ENCODE peak calls at places on chromosome 20, in nine cellular contexts. M is B cell; Y is RWPE1; D is psoas muscle; H is A549; O is BJ; L is CD4-positive, alpha-beta T cell; B is choroid plexus epithelial cell; J is GM12865. S is an unnamed sample.

GRCh38 chr20:47700327-47700726 is 85.0 kb downstream of the SULF2 start:
- DNase-seq in M (no peak), Y (no peak), D (no peak), H (no peak), O (no peak), L (no peak), B (no peak), J (no peak), S (no peak)

GRCh38 chr20:53224851-53225250 is 252.7 kb downstream of the TSHZ2 start:
- DNase-seq in M (no peak), Y (no peak), D (no peak), H (no peak), O (peak), L (no peak), B (peak), J (no peak), S (no peak)

GRCh38 chr20:4136078-4136966 is 121.0 kb upstream of the RNF24 start:
- DNase-seq in M (no peak), Y (no peak), D (no peak), H (peak), O (no peak), L (no peak), B (peak), J (no peak), S (no peak)

GRCh38 chr20:43959079-43959919 is 44.6 kb downstream of the TOX2 start:
- DNase-seq in M (no peak), Y (no peak), D (no peak), H (no peak), O (no peak), L (peak), B (no peak), J (peak), S (no peak)

GRCh38 chr20:5191829-5192569 is 65.2 kb downstream of the CDS2 start:
- DNase-seq in M (peak), Y (peak), D (no peak), H (peak), O (peak), L (no peak), B (peak), J (peak), S (peak)

GRCh38 chr20:16474342-16474741 is 98.9 kb downstream of the KIF16B start:
- DNase-seq in M (no peak), Y (no peak), D (no peak), H (no peak), O (no peak), L (no peak), B (peak), J (no peak), S (no peak)

GRCh38 chr20:5056801-5057599 is 55.7 kb upstream of the SLC23A2 start:
- DNase-seq in M (peak), Y (no peak), D (no peak), H (peak), O (no peak), L (peak), B (peak), J (peak), S (no peak)

GRCh38 chr20:20276806-20277530 is 90.9 kb upstream of the INSM1 start:
- DNase-seq in M (no peak), Y (no peak), D (no peak), H (no peak), O (no peak), L (no peak), B (no peak), J (no peak), S (no peak)

GRCh38 chr20:25278636-25279361 is 30.9 kb downstream of the PYGB start:
- DNase-seq in M (no peak), Y (no peak), D (peak), H (no peak), O (no peak), L (no peak), B (no peak), J (no peak), S (no peak)

DNA sequence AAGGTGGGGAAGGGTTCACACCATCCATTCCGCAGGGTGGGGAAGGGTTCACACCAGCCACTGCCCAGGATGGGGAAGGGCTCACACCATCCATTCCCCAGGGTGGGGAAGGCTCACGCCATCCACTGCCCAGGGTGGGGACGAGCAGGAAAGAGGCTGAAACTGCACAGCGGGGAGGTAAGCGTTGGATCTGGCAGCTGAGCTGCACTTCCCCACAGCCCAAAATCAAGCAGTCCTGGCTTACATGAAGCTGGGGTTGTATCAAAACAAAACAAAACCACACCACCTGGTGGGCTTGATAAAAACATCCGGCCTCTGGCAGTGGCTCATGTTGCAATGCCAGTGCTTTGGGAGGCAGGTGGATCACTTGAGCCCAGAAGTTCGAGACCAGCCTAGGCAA is 268.5 kb downstream of the TAF4 start:
- DNase-seq in M (no peak), Y (no peak), D (no peak), H (no peak), O (no peak), L (no peak), B (peak), J (no peak), S (no peak)
- TF ChIP-seq CTCF in M (no peak), Y (no peak), D (no peak), H (no peak), O (no peak), L (no peak), B (no peak), J (no peak), S (no peak)

GRCh38 chr20:3111995-3112394 is 27.5 kb upstream of the AVP start:
- DNase-seq in M (no peak), Y (no peak), D (no peak), H (no peak), O (no peak), L (no peak), B (no peak), J (no peak), S (no peak)

GRCh38 chr20:3119044-3119443 is 34.5 kb upstream of the AVP start:
- DNase-seq in M (no peak), Y (no peak), D (no peak), H (no peak), O (no peak), L (no peak), B (no peak), J (no peak), S (no peak)

GRCh38 chr20:3111507-3111906 is 27.0 kb upstream of the AVP start:
- DNase-seq in M (no peak), Y (no peak), D (no peak), H (no peak), O (no peak), L (no peak), B (no peak), J (no peak), S (no peak)

GRCh38 chr20:3116341-3116740 is 31.8 kb upstream of the AVP start:
- DNase-seq in M (no peak), Y (no peak), D (no peak), H (no peak), O (no peak), L (no peak), B (no peak), J (no peak), S (no peak)

GRCh38 chr20:3115190-3116107 is 30.9 kb upstream of the AVP start:
- DNase-seq in M (no peak), Y (peak), D (no peak), H (peak), O (no peak), L (peak), B (peak), J (peak), S (peak)
- TF ChIP-seq CTCF in M (peak), Y (peak), D (peak), H (peak), O (peak), L (peak), B (peak), J (peak), S (peak)

DNA sequence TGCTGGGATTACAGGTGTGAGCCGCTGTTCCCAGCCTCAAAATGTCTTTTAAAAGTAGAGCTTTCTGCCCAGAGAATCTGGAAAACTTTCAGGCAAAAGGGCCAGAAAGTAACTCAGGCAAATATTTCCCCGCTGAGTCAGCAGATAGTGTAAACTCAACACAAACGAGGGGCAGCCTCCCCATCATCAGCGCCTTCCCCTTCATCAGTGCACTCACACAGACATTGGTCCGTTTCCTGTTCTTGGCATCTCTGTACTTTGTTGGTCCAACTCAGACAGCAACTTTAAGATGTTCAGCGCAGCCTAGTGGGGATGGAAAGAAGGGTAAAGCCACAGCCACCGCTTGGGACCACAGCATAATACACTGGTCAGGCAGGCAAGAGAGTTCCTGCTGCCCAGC is 69.5 kb downstream of the CSE1L start:
- DNase-seq in M (no peak), Y (no peak), D (no peak), H (no peak), O (no peak), L (no peak), B (peak), J (no peak), S (peak)
- TF ChIP-seq CTCF in M (no peak), Y (no peak), D (no peak), H (no peak), O (no peak), L (no peak), B (peak), J (no peak), S (peak)

GRCh38 chr20:41076776-41077175 is 48.2 kb downstream of the TOP1 start:
- DNase-seq in M (no peak), Y (no peak), D (no peak), H (no peak), O (no peak), L (no peak), B (no peak), J (no peak), S (no peak)

GRCh38 chr20:41081276-41081814 is 52.7 kb downstream of the TOP1 start:
- DNase-seq in M (no peak), Y (no peak), D (no peak), H (no peak), O (no peak), L (no peak), B (peak), J (peak), S (no peak)

GRCh38 chr20:41080866-41081265 is 52.2 kb downstream of the TOP1 start:
- DNase-seq in M (no peak), Y (no peak), D (no peak), H (no peak), O (no peak), L (no peak), B (peak), J (no peak), S (no peak)

GRCh38 chr20:41079066-41079465 is 50.4 kb downstream of the TOP1 start:
- DNase-seq in M (no peak), Y (no peak), D (no peak), H (no peak), O (no peak), L (no peak), B (no peak), J (no peak), S (no peak)

DNA sequence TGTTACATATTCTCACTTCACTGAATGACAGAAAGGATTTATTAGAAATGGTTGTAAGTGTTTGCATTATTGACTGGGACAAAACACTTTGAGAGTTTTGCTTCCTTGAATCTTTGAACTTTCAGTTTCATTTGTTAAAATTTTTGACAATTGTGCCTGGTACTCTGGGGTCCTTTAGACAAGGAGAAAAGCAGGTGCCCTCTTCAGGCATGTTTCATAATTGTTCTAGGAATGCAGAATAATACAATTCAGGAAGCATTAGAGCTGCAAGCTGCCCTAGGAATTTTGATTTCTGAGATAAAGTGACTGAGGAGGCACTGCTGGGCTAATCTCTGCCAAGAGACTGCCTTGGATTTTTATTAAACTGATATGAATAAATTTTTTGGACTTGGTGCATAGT is 49.7 kb downstream of the TOP1 start:
- DNase-seq in M (no peak), Y (peak), D (no peak), H (peak), O (peak), L (no peak), B (peak), J (peak), S (peak)
- TF ChIP-seq CTCF in M (no peak), Y (peak), D (peak), H (peak), O (peak), L (peak), B (peak), J (no peak), S (peak)

GRCh38 chr20:57835053-57835452 is 125.2 kb upstream of the PMEPA1 start:
- DNase-seq in M (no peak), Y (no peak), D (no peak), H (no peak), O (no peak), L (no peak), B (no peak), J (no peak), S (no peak)
- TF ChIP-seq CTCF in M (no peak), Y (no peak), D (no peak), H (no peak), O (no peak), L (no peak), B (no peak), J (no peak), S (no peak)

GRCh38 chr20:62362991-62363919 is 3.9 kb downstream of the LAMA5 start:
- DNase-seq in M (no peak), Y (no peak), D (peak), H (no peak), O (no peak), L (no peak), B (no peak), J (no peak), S (no peak)
- TF ChIP-seq CTCF in M (no peak), Y (no peak), D (no peak), H (peak), O (no peak), L (no peak), B (no peak), J (no peak), S (no peak)

DNA sequence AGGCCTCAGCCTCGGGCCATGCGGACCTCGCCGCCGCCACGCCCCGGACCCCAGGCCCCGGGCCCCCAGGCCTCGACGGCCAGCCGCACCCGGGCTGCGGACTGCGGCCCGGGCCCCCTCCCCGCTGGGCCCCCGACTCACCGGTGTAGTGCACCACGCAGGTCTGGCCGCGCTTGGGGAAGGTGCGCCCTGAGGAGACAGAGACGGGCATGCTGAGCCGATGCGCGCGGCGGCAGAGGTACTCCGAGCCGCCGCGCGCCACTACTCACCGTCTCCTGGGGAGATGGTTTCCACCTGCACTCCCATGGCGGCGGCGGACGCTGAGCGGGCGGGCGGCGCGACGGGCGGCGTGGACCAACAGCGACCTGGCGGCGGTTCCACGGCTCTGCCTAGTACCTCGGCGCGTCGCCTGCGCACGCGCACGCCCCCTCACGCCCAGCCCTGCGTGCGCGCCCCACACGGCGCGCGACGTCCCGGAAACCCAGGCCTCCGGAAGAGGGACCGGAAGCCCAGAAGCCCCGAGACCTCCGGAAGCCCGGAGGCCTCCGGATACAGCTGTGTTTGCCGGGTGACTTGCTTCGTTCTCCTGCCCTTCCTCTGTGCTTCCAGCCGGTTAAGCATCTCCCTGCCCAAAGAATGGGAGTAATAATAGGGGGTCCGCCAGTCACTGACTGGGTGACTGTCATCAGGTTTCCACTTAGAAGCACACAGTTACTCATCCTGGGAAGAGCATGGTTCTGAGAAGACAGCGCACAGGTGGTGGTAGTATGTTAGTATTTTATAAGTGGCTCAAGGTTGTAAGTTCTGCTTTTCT is at the start of gene FKBP1A:
- DNase-seq in M (peak), Y (peak), D (peak), H (peak), O (peak), L (peak), B (peak), J (peak), S (peak)
- TF ChIP-seq CTCF in M (no peak), Y (no peak), D (no peak), H (no peak), O (no peak), L (no peak), B (no peak), J (no peak), S (no peak)

GRCh38 chr20:23526850-23527249 is 35.9 kb downstream of the CST8 start:
- DNase-seq in M (no peak), Y (no peak), D (no peak), H (no peak), O (no peak), L (no peak), B (no peak), J (peak), S (no peak)
- TF ChIP-seq CTCF in M (no peak), Y (no peak), D (no peak), H (no peak), O (no peak), L (no peak), B (no peak), J (no peak), S (no peak)

GRCh38 chr20:1299522-1299921 is 29.4 kb downstream of the SDCBP2 start:
- DNase-seq in M (no peak), Y (peak), D (no peak), H (peak), O (no peak), L (peak), B (no peak), J (no peak), S (no peak)
- TF ChIP-seq CTCF in M (peak), Y (peak), D (no peak), H (no peak), O (no peak), L (no peak), B (peak), J (peak), S (no peak)

GRCh38 chr20:38200646-38201045 is 35.6 kb upstream of the TGM2 start:
- DNase-seq in M (no peak), Y (no peak), D (no peak), H (no peak), O (no peak), L (no peak), B (no peak), J (no peak), S (no peak)

GRCh38 chr20:38198238-38198861 is 33.3 kb upstream of the TGM2 start:
- DNase-seq in M (no peak), Y (peak), D (no peak), H (no peak), O (no peak), L (no peak), B (no peak), J (no peak), S (no peak)

GRCh38 chr20:38201356-38201755 is 36.3 kb upstream of the TGM2 start:
- DNase-seq in M (no peak), Y (peak), D (peak), H (peak), O (peak), L (no peak), B (peak), J (no peak), S (peak)

GRCh38 chr20:38197217-38198008 is 32.3 kb upstream of the TGM2 start:
- DNase-seq in M (no peak), Y (no peak), D (no peak), H (no peak), O (no peak), L (no peak), B (no peak), J (no peak), S (no peak)

DNA sequence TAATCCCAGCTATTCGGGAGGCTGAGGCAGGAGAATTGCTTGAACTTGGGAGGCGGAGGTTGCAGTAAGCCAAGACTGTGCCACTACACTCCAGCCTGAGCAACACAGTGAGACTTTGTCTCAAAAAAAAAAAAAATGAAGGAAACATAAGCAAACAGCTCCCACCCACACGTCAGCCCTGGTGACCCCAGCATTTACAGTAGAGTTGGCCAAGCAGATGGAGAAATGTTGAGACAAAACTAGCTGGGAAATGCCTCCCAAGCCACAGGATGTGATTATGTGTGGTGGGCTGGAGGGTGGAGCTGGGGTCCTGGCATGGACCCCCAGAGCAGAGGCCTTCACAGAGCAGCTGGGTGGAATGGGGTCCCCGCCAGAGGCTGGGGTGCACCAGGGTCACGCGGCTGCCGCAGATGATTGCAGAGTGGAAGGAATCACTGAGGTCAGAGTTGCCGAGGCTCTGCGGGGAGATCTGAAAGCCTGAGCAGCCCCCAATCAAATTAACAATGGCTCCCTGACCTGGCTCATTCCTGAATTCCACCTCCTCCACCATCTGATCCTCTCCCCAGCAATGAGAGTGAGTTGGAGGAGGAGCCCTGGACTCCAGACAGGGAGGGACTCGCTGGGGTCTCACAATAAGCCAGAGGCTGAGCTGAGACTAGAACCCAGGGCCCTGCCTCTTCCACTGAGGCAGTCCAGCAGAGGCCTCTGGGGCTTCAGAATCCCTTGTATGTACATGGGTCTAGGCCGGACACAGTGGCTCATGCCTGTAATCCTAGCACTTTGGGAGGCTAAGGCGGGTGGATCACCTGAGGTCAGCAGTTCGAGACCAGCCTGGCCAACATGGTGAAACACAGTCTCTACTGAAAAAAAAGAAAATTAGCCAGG is 34.7 kb upstream of the TGM2 start:
- DNase-seq in M (no peak), Y (no peak), D (no peak), H (no peak), O (no peak), L (no peak), B (peak), J (no peak), S (no peak)
- TF ChIP-seq CTCF in M (no peak), Y (no peak), D (no peak), H (no peak), O (no peak), L (no peak), B (no peak), J (no peak), S (no peak)